ENCODE peak calls at places on chromosomes 6 and 20, in eight cellular contexts. One of them, this sample, is unnamed.

GRCh38 chr6:151075527-151075926 is 164.2 kb upstream of the AKAP12 start:
- ATAC-seq in HCT116: no peak
- ATAC-seq in HepG2: no peak
- ATAC-seq in upper lobe of left lung: no peak
- ATAC-seq in Panc1: no peak
- ATAC-seq in GM12878: no peak
- ATAC-seq in K562: no peak
- ATAC-seq in GM23338: no peak
- ATAC-seq in this sample: no peak

GRCh38 chr6:16839780-16840179 is 78.5 kb upstream of the ATXN1 start:
- ATAC-seq in HCT116: no peak
- ATAC-seq in HepG2: no peak
- ATAC-seq in upper lobe of left lung: no peak
- ATAC-seq in Panc1: no peak
- ATAC-seq in GM12878: no peak
- ATAC-seq in K562: no peak
- ATAC-seq in GM23338: no peak
- ATAC-seq in this sample: no peak

GRCh38 chr20:13670160-13670559 is 31.4 kb upstream of the TASP1 start:
- ATAC-seq in HCT116: no peak
- ATAC-seq in HepG2: no peak
- ATAC-seq in upper lobe of left lung: no peak
- ATAC-seq in Panc1: no peak
- ATAC-seq in GM12878: peak
- ATAC-seq in K562: no peak
- ATAC-seq in GM23338: peak
- ATAC-seq in this sample: no peak

GRCh38 chr6:5968817-5969726 is 37.7 kb downstream of the NRN1 start:
- ATAC-seq in HCT116: peak
- ATAC-seq in HepG2: peak
- ATAC-seq in upper lobe of left lung: no peak
- ATAC-seq in Panc1: peak
- ATAC-seq in GM12878: no peak
- ATAC-seq in K562: no peak
- ATAC-seq in GM23338: peak
- ATAC-seq in this sample: peak

GRCh38 chr6:53410508-53411258 is 61.9 kb upstream of the ELOVL5 start:
- ATAC-seq in HCT116: peak
- ATAC-seq in HepG2: peak
- ATAC-seq in upper lobe of left lung: peak
- ATAC-seq in Panc1: peak
- ATAC-seq in GM12878: peak
- ATAC-seq in K562: peak
- ATAC-seq in GM23338: peak
- ATAC-seq in this sample: no peak

GRCh38 chr6:151493495-151494234 is at the start of gene CCDC170:
- ATAC-seq in HCT116: no peak
- ATAC-seq in HepG2: peak
- ATAC-seq in upper lobe of left lung: peak
- ATAC-seq in Panc1: peak
- ATAC-seq in GM12878: peak
- ATAC-seq in K562: no peak
- ATAC-seq in GM23338: peak
- ATAC-seq in this sample: peak

GRCh38 chr20:41443667-41444066 is 77.0 kb upstream of the EMILIN3 start:
- ATAC-seq in HCT116: no peak
- ATAC-seq in HepG2: no peak
- ATAC-seq in upper lobe of left lung: no peak
- ATAC-seq in Panc1: no peak
- ATAC-seq in GM12878: peak
- ATAC-seq in K562: no peak
- ATAC-seq in GM23338: no peak
- ATAC-seq in this sample: no peak

GRCh38 chr6:119040229-119040628 is 38.2 kb downstream of the FAM184A start:
- ATAC-seq in HCT116: no peak
- ATAC-seq in HepG2: no peak
- ATAC-seq in upper lobe of left lung: peak
- ATAC-seq in Panc1: no peak
- ATAC-seq in GM12878: no peak
- ATAC-seq in K562: no peak
- ATAC-seq in GM23338: no peak
- ATAC-seq in this sample: no peak

GRCh38 chr6:132391391-132392291 is 9.6 kb downstream of the MOXD1 start:
- ATAC-seq in HCT116: no peak
- ATAC-seq in HepG2: no peak
- ATAC-seq in upper lobe of left lung: peak
- ATAC-seq in Panc1: no peak
- ATAC-seq in GM12878: no peak
- ATAC-seq in K562: no peak
- ATAC-seq in GM23338: peak
- ATAC-seq in this sample: peak

GRCh38 chr20:48374986-48375715 is 452.6 kb downstream of the PREX1 start:
- ATAC-seq in HCT116: no peak
- ATAC-seq in HepG2: no peak
- ATAC-seq in upper lobe of left lung: no peak
- ATAC-seq in Panc1: no peak
- ATAC-seq in GM12878: no peak
- ATAC-seq in K562: no peak
- ATAC-seq in GM23338: peak
- ATAC-seq in this sample: no peak

GRCh38 chr6:64258302-64258701 is 622.7 kb downstream of the PHF3 start:
- ATAC-seq in HCT116: no peak
- ATAC-seq in HepG2: peak
- ATAC-seq in upper lobe of left lung: no peak
- ATAC-seq in Panc1: no peak
- ATAC-seq in GM12878: no peak
- ATAC-seq in K562: no peak
- ATAC-seq in GM23338: no peak
- ATAC-seq in this sample: no peak

GRCh38 chr20:53865905-53866786 is 204.2 kb downstream of the BCAS1 start:
- ATAC-seq in HCT116: peak
- ATAC-seq in HepG2: peak
- ATAC-seq in upper lobe of left lung: peak
- ATAC-seq in Panc1: peak
- ATAC-seq in GM12878: peak
- ATAC-seq in K562: peak
- ATAC-seq in GM23338: peak
- ATAC-seq in this sample: peak

GRCh38 chr6:36660771-36661471 is 17.6 kb upstream of the CDKN1A start:
- ATAC-seq in HCT116: peak
- ATAC-seq in HepG2: no peak
- ATAC-seq in upper lobe of left lung: peak
- ATAC-seq in Panc1: peak
- ATAC-seq in GM12878: no peak
- ATAC-seq in K562: peak
- ATAC-seq in GM23338: peak
- ATAC-seq in this sample: peak

DNA sequence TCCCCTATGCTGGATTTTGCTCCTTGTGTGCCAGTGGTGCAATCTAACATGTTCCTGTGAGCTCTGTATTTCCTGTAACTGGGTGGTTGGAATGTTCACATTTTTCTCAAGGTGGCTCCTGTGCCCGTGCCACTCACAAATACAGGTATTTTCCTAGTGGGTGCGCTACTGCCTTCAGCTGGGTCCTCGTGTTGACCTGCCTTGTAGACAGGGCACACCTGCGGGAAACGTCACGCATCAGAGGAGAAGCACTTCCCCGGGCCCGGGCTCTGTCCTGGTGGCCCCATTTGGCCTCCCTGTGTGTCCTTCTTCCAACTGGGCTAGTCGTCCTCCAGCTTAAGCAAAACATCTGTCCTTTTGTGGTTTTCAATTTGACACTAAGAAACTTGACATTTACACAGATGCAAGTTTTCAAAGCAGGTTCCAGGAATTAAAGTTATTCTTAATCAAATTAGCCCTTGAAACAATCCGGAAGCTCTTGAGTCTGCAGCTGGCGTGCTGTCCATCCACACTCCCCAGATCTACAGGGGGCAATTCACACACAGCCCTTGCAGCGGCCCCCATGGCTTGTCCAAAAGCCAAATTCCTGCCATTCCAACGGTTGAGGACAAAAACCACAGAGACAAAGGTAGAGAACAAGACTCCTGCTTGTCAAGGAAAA is 275.1 kb downstream of the CDC5L start:
- ATAC-seq in HCT116: no peak
- ATAC-seq in HepG2: no peak
- ATAC-seq in upper lobe of left lung: peak
- ATAC-seq in Panc1: no peak
- ATAC-seq in GM12878: no peak
- ATAC-seq in K562: no peak
- ATAC-seq in GM23338: peak
- ATAC-seq in this sample: no peak
- TF ChIP-seq POLR2AphosphoS5 in HCT116: no peak
- TF ChIP-seq POLR2AphosphoS5 in HepG2: no peak
- TF ChIP-seq POLR2AphosphoS5 in upper lobe of left lung: no peak
- TF ChIP-seq POLR2AphosphoS5 in Panc1: no peak
- TF ChIP-seq POLR2AphosphoS5 in GM12878: no peak
- TF ChIP-seq POLR2AphosphoS5 in K562: no peak
- TF ChIP-seq POLR2AphosphoS5 in GM23338: no peak
- TF ChIP-seq POLR2AphosphoS5 in this sample: no peak

DNA sequence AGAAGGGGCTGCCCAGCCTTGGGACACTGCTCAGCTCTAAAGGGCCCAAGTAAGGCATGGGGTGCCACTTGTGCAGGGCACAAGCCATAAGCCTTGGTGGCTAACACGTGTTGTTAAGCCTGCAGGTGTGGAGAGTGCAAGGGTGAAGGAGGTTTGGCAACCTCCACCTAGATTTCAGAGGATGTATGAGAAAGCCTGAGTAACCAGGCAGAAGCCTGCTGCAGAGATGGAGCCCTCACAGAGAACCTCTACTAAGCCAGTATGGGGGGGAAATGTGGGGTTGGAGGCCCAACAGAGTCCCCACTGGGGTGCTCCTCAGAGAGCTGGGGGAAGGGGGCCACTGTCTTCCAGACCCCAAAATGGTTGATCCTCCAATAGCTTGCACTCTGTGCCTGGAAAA is 32.6 kb downstream of the SERINC1 start:
- ATAC-seq in HCT116: no peak
- ATAC-seq in HepG2: peak
- ATAC-seq in upper lobe of left lung: peak
- ATAC-seq in Panc1: no peak
- ATAC-seq in GM12878: no peak
- ATAC-seq in K562: peak
- ATAC-seq in GM23338: no peak
- ATAC-seq in this sample: no peak
- TF ChIP-seq POLR2AphosphoS5 in HCT116: no peak
- TF ChIP-seq POLR2AphosphoS5 in HepG2: no peak
- TF ChIP-seq POLR2AphosphoS5 in upper lobe of left lung: no peak
- TF ChIP-seq POLR2AphosphoS5 in Panc1: peak
- TF ChIP-seq POLR2AphosphoS5 in GM12878: no peak
- TF ChIP-seq POLR2AphosphoS5 in K562: no peak
- TF ChIP-seq POLR2AphosphoS5 in GM23338: no peak
- TF ChIP-seq POLR2AphosphoS5 in this sample: no peak

DNA sequence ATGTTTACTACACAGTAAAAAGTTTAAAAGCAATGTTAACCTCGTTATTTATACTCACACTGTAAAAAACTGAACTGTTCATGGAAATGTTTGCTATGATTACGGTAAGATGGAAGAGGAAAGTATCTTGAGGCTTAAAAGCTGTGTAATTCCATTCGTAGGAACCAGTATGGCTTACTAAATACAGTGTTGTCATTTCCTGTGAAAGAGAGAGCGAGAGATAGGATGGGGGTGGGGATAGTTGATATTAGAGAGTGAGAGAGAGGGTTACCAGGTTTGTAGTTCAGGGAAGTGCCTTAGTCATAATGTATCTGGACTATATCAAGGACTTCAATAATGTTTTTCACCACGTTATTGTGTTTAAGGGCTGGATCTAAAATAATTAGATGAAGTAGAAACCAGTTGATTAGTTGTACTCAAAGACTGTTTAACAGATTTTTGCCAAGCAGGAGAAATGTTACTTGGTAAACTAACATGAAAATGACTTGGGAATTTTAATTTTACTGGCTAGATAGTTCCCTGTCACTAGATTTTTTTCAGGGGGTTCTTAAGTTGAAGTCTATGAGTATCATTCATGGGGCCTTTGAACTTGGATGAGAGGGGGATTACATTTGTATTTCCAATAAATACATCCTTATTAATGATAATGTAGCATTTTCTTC is 30.4 kb downstream of the AFDN start:
- ATAC-seq in HCT116: no peak
- ATAC-seq in HepG2: no peak
- ATAC-seq in upper lobe of left lung: no peak
- ATAC-seq in Panc1: peak
- ATAC-seq in GM12878: peak
- ATAC-seq in K562: peak
- ATAC-seq in GM23338: peak
- ATAC-seq in this sample: no peak
- TF ChIP-seq POLR2AphosphoS5 in HCT116: no peak
- TF ChIP-seq POLR2AphosphoS5 in HepG2: no peak
- TF ChIP-seq POLR2AphosphoS5 in upper lobe of left lung: no peak
- TF ChIP-seq POLR2AphosphoS5 in Panc1: no peak
- TF ChIP-seq POLR2AphosphoS5 in GM12878: no peak
- TF ChIP-seq POLR2AphosphoS5 in K562: peak
- TF ChIP-seq POLR2AphosphoS5 in GM23338: no peak
- TF ChIP-seq POLR2AphosphoS5 in this sample: peak

DNA sequence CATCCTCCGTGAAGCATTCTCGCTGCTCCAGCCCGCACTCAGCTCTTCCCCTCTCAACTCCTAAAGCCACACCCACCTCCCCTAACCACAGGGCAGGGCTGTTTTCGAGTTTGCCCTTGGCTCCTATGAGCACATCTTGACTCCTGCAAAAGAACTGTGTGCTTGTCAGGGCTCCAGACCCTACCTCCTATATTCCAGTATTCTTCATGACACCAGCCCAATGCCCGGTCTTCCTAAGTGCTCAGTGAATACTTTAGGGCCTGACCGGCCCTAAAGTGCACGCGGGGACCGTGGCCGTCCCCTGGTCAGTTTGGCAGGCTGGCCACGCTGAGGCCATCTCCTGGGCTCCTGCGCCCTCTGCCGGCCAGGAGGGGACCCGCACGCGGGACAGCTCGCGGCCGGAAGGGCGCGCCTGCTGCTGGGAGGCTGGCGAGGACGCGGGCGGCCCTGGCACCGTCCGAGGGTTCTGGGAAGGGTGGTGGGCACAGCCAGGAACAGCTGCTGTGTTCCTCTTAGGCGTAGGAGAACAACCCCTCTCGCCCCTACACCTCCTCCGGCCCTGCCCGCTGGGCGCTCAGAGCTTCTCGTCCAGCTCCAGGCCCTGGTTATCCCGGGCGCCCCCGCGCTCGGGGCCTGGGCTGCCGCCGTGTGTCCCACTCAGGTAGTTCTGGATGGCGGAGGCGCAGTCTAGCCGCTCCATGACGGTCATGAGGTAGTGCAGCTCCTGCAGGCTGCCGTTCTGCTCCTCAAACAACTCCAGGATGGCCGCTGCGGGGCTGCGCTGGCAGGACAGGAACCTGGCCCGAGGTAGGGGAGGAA is 11.0 kb downstream of the UNC5CL start:
- ATAC-seq in HCT116: peak
- ATAC-seq in HepG2: peak
- ATAC-seq in upper lobe of left lung: peak
- ATAC-seq in Panc1: peak
- ATAC-seq in GM12878: peak
- ATAC-seq in K562: peak
- ATAC-seq in GM23338: peak
- ATAC-seq in this sample: peak
- TF ChIP-seq POLR2AphosphoS5 in HCT116: peak
- TF ChIP-seq POLR2AphosphoS5 in HepG2: no peak
- TF ChIP-seq POLR2AphosphoS5 in upper lobe of left lung: peak
- TF ChIP-seq POLR2AphosphoS5 in Panc1: no peak
- TF ChIP-seq POLR2AphosphoS5 in GM12878: no peak
- TF ChIP-seq POLR2AphosphoS5 in K562: no peak
- TF ChIP-seq POLR2AphosphoS5 in GM23338: peak
- TF ChIP-seq POLR2AphosphoS5 in this sample: peak

This sample was measured in gastroesophageal sphincter.